ENCODE peak calls at places on chromosomes 12 and 14, in four cellular contexts. One of them, this sample, is unnamed.

GRCh38 chr14:86057018-86057667 is 527.2 kb downstream of the FLRT2 start:
- DNase-seq in progenitor cell of endocrine pancreas: no peak
- DNase-seq in right lobe of liver: no peak
- DNase-seq in ecto neural progenitor cell: no peak
- DNase-seq in this sample: peak; percentile 49

GRCh38 chr12:131852551-131853299 is 24.5 kb downstream of the MMP17 start:
- DNase-seq in progenitor cell of endocrine pancreas: no peak
- DNase-seq in right lobe of liver: no peak
- DNase-seq in ecto neural progenitor cell: no peak
- DNase-seq in this sample: peak; percentile 43

GRCh38 chr12:49225551-49226166 is 36.8 kb upstream of the TUBA1A start:
- DNase-seq in progenitor cell of endocrine pancreas: no peak
- DNase-seq in right lobe of liver: no peak
- DNase-seq in ecto neural progenitor cell: no peak
- DNase-seq in this sample: no peak

GRCh38 chr14:99119554-99119953 is 152.4 kb downstream of the BCL11B start:
- DNase-seq in progenitor cell of endocrine pancreas: no peak
- DNase-seq in right lobe of liver: no peak
- DNase-seq in ecto neural progenitor cell: peak; percentile 21
- DNase-seq in this sample: no peak

GRCh38 chr12:45612044-45612794 is 117.3 kb upstream of the ARID2 start:
- DNase-seq in progenitor cell of endocrine pancreas: no peak
- DNase-seq in right lobe of liver: no peak
- DNase-seq in ecto neural progenitor cell: no peak
- DNase-seq in this sample: no peak

GRCh38 chr14:96904201-96904600 is 107.0 kb downstream of the VRK1 start:
- DNase-seq in progenitor cell of endocrine pancreas: no peak
- DNase-seq in right lobe of liver: no peak
- DNase-seq in ecto neural progenitor cell: no peak
- DNase-seq in this sample: no peak

GRCh38 chr12:116074686-116075085 is 202.8 kb downstream of the MED13L start:
- DNase-seq in progenitor cell of endocrine pancreas: no peak
- DNase-seq in right lobe of liver: no peak
- DNase-seq in ecto neural progenitor cell: no peak
- DNase-seq in this sample: no peak

GRCh38 chr14:35221462-35221861 is 70.7 kb upstream of the PSMA6 start:
- DNase-seq in progenitor cell of endocrine pancreas: no peak
- DNase-seq in right lobe of liver: no peak
- DNase-seq in ecto neural progenitor cell: no peak
- DNase-seq in this sample: no peak

GRCh38 chr12:50620050-50620974 is 115.5 kb downstream of the DIP2B start:
- DNase-seq in progenitor cell of endocrine pancreas: no peak
- DNase-seq in right lobe of liver: no peak
- DNase-seq in ecto neural progenitor cell: no peak
- DNase-seq in this sample: peak; percentile 73

GRCh38 chr14:97185186-97185585 is 388.0 kb downstream of the VRK1 start:
- DNase-seq in progenitor cell of endocrine pancreas: no peak
- DNase-seq in right lobe of liver: no peak
- DNase-seq in ecto neural progenitor cell: no peak
- DNase-seq in this sample: no peak

GRCh38 chr12:80406253-80406652 is 37.8 kb upstream of the PTPRQ start:
- DNase-seq in progenitor cell of endocrine pancreas: no peak
- DNase-seq in right lobe of liver: no peak
- DNase-seq in ecto neural progenitor cell: no peak
- DNase-seq in this sample: no peak

GRCh38 chr12:42119085-42119633 is 25.5 kb downstream of the GXYLT1 start:
- DNase-seq in progenitor cell of endocrine pancreas: no peak
- DNase-seq in right lobe of liver: no peak
- DNase-seq in ecto neural progenitor cell: no peak
- DNase-seq in this sample: no peak

GRCh38 chr12:18217981-18218380 is 43.3 kb upstream of the PIK3C2G start:
- DNase-seq in progenitor cell of endocrine pancreas: no peak
- DNase-seq in right lobe of liver: no peak
- DNase-seq in ecto neural progenitor cell: no peak
- DNase-seq in this sample: no peak

GRCh38 chr12:114054982-114055381 is 88.9 kb upstream of the RBM19 start:
- DNase-seq in progenitor cell of endocrine pancreas: no peak
- DNase-seq in right lobe of liver: no peak
- DNase-seq in ecto neural progenitor cell: no peak
- DNase-seq in this sample: no peak

GRCh38 chr14:100902792-100903191 is 730 bp downstream of the RTL1 start:
- DNase-seq in progenitor cell of endocrine pancreas: no peak
- DNase-seq in right lobe of liver: no peak
- DNase-seq in ecto neural progenitor cell: peak; percentile 53
- DNase-seq in this sample: no peak

GRCh38 chr12:105329926-105330282 is 587 bp upstream of the C12orf75 start:
- DNase-seq in progenitor cell of endocrine pancreas: no peak
- DNase-seq in right lobe of liver: no peak
- DNase-seq in ecto neural progenitor cell: no peak
- DNase-seq in this sample: no peak

GRCh38 chr14:30620178-30620577 is 1.9 kb upstream of the SCFD1 start:
- DNase-seq in progenitor cell of endocrine pancreas: no peak
- DNase-seq in right lobe of liver: no peak
- DNase-seq in ecto neural progenitor cell: no peak
- DNase-seq in this sample: no peak

GRCh38 chr14:49633650-49634546 is 1.1 kb downstream of the DNAAF2 start:
- DNase-seq in progenitor cell of endocrine pancreas: peak; percentile 92
- DNase-seq in right lobe of liver: peak; percentile 96
- DNase-seq in ecto neural progenitor cell: peak; percentile 97
- DNase-seq in this sample: peak; percentile 95

GRCh38 chr14:24058951-24059475 is 7.2 kb downstream of the CARMIL3 start:
- DNase-seq in progenitor cell of endocrine pancreas: no peak
- DNase-seq in right lobe of liver: no peak
- DNase-seq in ecto neural progenitor cell: no peak
- DNase-seq in this sample: no peak

GRCh38 chr12:48165089-48166031 is 8.0 kb upstream of the ASB8 start:
- DNase-seq in progenitor cell of endocrine pancreas: no peak
- DNase-seq in right lobe of liver: no peak
- DNase-seq in ecto neural progenitor cell: no peak
- DNase-seq in this sample: peak; percentile 18

GRCh38 chr14:52241102-52241793 is 26.2 kb upstream of the PTGDR start:
- DNase-seq in progenitor cell of endocrine pancreas: no peak
- DNase-seq in right lobe of liver: no peak
- DNase-seq in ecto neural progenitor cell: no peak
- DNase-seq in this sample: no peak

GRCh38 chr12:103734847-103735246 is 106.2 kb downstream of the NT5DC3 start:
- DNase-seq in progenitor cell of endocrine pancreas: no peak
- DNase-seq in right lobe of liver: no peak
- DNase-seq in ecto neural progenitor cell: no peak
- DNase-seq in this sample: no peak

GRCh38 chr14:77878783-77879182 is 78.9 kb downstream of the ADCK1 start:
- DNase-seq in progenitor cell of endocrine pancreas: no peak
- DNase-seq in right lobe of liver: no peak
- DNase-seq in ecto neural progenitor cell: no peak
- DNase-seq in this sample: no peak

GRCh38 chr12:26979733-26980132 is 34.5 kb downstream of the TM7SF3 start:
- DNase-seq in progenitor cell of endocrine pancreas: no peak
- DNase-seq in right lobe of liver: no peak
- DNase-seq in ecto neural progenitor cell: no peak
- DNase-seq in this sample: no peak